ENCODE peak calls at places on chromosomes 12 and 14, in five cellular contexts. One of them, this sample, is unnamed.

GRCh38 chr12:645563-646071 is 17.6 kb downstream of the NINJ2 start:
- DNase-seq in DND-41: no peak
- DNase-seq in fibroblast of the aortic adventitia: peak
- DNase-seq in BE2C: no peak
- DNase-seq in WERI-Rb-1: no peak
- DNase-seq in this sample: no peak

GRCh38 chr12:69688021-69688420 is 11.1 kb downstream of the BEST3 start:
- DNase-seq in fibroblast of the aortic adventitia: peak
- DNase-seq in WERI-Rb-1: no peak
- DNase-seq in BE2C: no peak
- DNase-seq in DND-41: no peak
- DNase-seq in this sample: no peak

GRCh38 chr14:59565112-59565511 is 11.5 kb downstream of the CCDC175 start:
- DNase-seq in fibroblast of the aortic adventitia: no peak
- DNase-seq in WERI-Rb-1: no peak
- DNase-seq in DND-41: no peak
- DNase-seq in BE2C: no peak
- DNase-seq in this sample: no peak

GRCh38 chr14:92676448-92677086 is 71.9 kb downstream of the LGMN start:
- DNase-seq in DND-41: no peak
- DNase-seq in fibroblast of the aortic adventitia: no peak
- DNase-seq in WERI-Rb-1: no peak
- DNase-seq in BE2C: no peak
- DNase-seq in this sample: no peak

GRCh38 chr12:40224439-40225291 is at the start of gene LRRK2:
- DNase-seq in fibroblast of the aortic adventitia: peak
- DNase-seq in WERI-Rb-1: peak
- DNase-seq in DND-41: no peak
- DNase-seq in BE2C: peak
- DNase-seq in this sample: peak

GRCh38 chr12:52395761-52396434 is 10.2 kb downstream of the KRT82 start:
- DNase-seq in BE2C: no peak
- DNase-seq in DND-41: no peak
- DNase-seq in fibroblast of the aortic adventitia: peak
- DNase-seq in WERI-Rb-1: peak
- DNase-seq in this sample: no peak

GRCh38 chr12:89138048-89138852 is 214.1 kb downstream of the DUSP6 start:
- DNase-seq in fibroblast of the aortic adventitia: peak
- DNase-seq in WERI-Rb-1: no peak
- DNase-seq in DND-41: no peak
- DNase-seq in BE2C: no peak
- DNase-seq in this sample: no peak

GRCh38 chr12:106987846-106988245 is 900 bp upstream of the MTERF2 start:
- DNase-seq in fibroblast of the aortic adventitia: no peak
- DNase-seq in DND-41: no peak
- DNase-seq in BE2C: no peak
- DNase-seq in WERI-Rb-1: no peak
- DNase-seq in this sample: no peak

GRCh38 chr12:63766498-63766897 is 13.2 kb upstream of the RXYLT1 start:
- DNase-seq in DND-41: no peak
- DNase-seq in BE2C: no peak
- DNase-seq in WERI-Rb-1: no peak
- DNase-seq in fibroblast of the aortic adventitia: peak
- DNase-seq in this sample: no peak

GRCh38 chr12:25825494-25825893 is 133.0 kb upstream of the RASSF8 start:
- DNase-seq in BE2C: no peak
- DNase-seq in fibroblast of the aortic adventitia: peak
- DNase-seq in DND-41: no peak
- DNase-seq in WERI-Rb-1: no peak
- DNase-seq in this sample: no peak

GRCh38 chr14:66443158-66443695 is 42.9 kb upstream of the CCDC196 start:
- DNase-seq in WERI-Rb-1: no peak
- DNase-seq in BE2C: no peak
- DNase-seq in fibroblast of the aortic adventitia: no peak
- DNase-seq in DND-41: no peak
- DNase-seq in this sample: no peak

GRCh38 chr12:93378373-93379310 is 917 bp downstream of the NUDT4 start:
- DNase-seq in DND-41: peak
- DNase-seq in WERI-Rb-1: peak
- DNase-seq in BE2C: peak
- DNase-seq in fibroblast of the aortic adventitia: peak
- DNase-seq in this sample: peak

GRCh38 chr14:95044463-95045254 is 112.7 kb downstream of the DICER1 start:
- DNase-seq in fibroblast of the aortic adventitia: no peak
- DNase-seq in WERI-Rb-1: no peak
- DNase-seq in BE2C: no peak
- DNase-seq in DND-41: no peak
- DNase-seq in this sample: no peak

GRCh38 chr12:115230576-115230975 is 546.6 kb upstream of the TBX3 start:
- DNase-seq in DND-41: no peak
- DNase-seq in WERI-Rb-1: no peak
- DNase-seq in fibroblast of the aortic adventitia: no peak
- DNase-seq in BE2C: no peak
- DNase-seq in this sample: no peak

GRCh38 chr12:20280515-20280914 is 87.8 kb upstream of the PDE3A start:
- DNase-seq in BE2C: no peak
- DNase-seq in WERI-Rb-1: no peak
- DNase-seq in fibroblast of the aortic adventitia: peak
- DNase-seq in DND-41: no peak
- DNase-seq in this sample: no peak

GRCh38 chr12:11486623-11487444 is 91.5 kb upstream of the PRB2 start:
- DNase-seq in BE2C: peak
- DNase-seq in DND-41: peak
- DNase-seq in WERI-Rb-1: peak
- DNase-seq in fibroblast of the aortic adventitia: peak
- DNase-seq in this sample: peak

GRCh38 chr14:50955373-50956043 is 11.2 kb upstream of the PYGL start:
- DNase-seq in DND-41: peak
- DNase-seq in fibroblast of the aortic adventitia: peak
- DNase-seq in BE2C: peak
- DNase-seq in WERI-Rb-1: peak
- DNase-seq in this sample: peak

GRCh38 chr12:57237952-57238853 is 8.7 kb downstream of the SHMT2 start:
- DNase-seq in WERI-Rb-1: no peak
- DNase-seq in DND-41: no peak
- DNase-seq in BE2C: no peak
- DNase-seq in fibroblast of the aortic adventitia: no peak
- DNase-seq in this sample: no peak

GRCh38 chr12:7108042-7108927 is 729 bp downstream of the C1RL start:
- DNase-seq in fibroblast of the aortic adventitia: peak
- DNase-seq in BE2C: no peak
- DNase-seq in WERI-Rb-1: peak
- DNase-seq in DND-41: peak
- DNase-seq in this sample: no peak

GRCh38 chr14:90060312-90060964 is 1.4 kb upstream of the KCNK13 start:
- DNase-seq in DND-41: no peak
- DNase-seq in fibroblast of the aortic adventitia: peak
- DNase-seq in BE2C: peak
- DNase-seq in WERI-Rb-1: peak
- DNase-seq in this sample: no peak
- TF ChIP-seq CTCF in DND-41: no peak
- TF ChIP-seq CTCF in fibroblast of the aortic adventitia: peak
- TF ChIP-seq CTCF in BE2C: peak
- TF ChIP-seq CTCF in WERI-Rb-1: peak
- TF ChIP-seq CTCF in this sample: peak

GRCh38 chr12:21773263-21773741 is 1.2 kb downstream of the KCNJ8 start:
- DNase-seq in WERI-Rb-1: peak
- DNase-seq in BE2C: peak
- DNase-seq in DND-41: no peak
- DNase-seq in fibroblast of the aortic adventitia: peak
- DNase-seq in this sample: no peak
- H3K4me3 ChIP-seq in WERI-Rb-1: peak
- H3K4me3 ChIP-seq in BE2C: peak
- H3K4me3 ChIP-seq in DND-41: no peak
- H3K4me3 ChIP-seq in fibroblast of the aortic adventitia: peak
- H3K4me3 ChIP-seq in this sample: peak

DNA sequence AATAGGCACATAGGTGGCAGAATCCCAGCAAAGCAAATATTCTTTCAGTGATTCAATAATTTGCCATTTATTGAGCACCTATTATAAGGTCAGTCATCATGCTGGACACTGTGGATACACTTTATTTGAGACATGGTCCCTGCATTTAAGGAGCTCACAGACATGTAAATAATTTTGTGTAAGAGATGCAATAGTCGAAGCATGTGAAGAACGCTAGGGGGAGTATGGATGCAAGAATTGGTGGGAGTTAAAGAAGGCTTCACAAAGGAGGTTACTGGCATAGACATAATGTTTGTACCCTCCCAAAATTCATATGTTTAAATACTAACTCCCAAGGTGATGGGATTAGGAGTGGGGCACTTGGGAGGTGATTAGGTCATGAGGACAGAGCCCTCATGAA is 260.6 kb upstream of the GARIN6 start:
- DNase-seq in BE2C: no peak
- DNase-seq in WERI-Rb-1: no peak
- DNase-seq in DND-41: no peak
- DNase-seq in fibroblast of the aortic adventitia: peak
- DNase-seq in this sample: peak
- TF ChIP-seq CTCF in BE2C: no peak
- TF ChIP-seq CTCF in WERI-Rb-1: peak
- TF ChIP-seq CTCF in DND-41: peak
- TF ChIP-seq CTCF in fibroblast of the aortic adventitia: peak
- TF ChIP-seq CTCF in this sample: peak

GRCh38 chr14:104436047-104436531 is 143.5 kb upstream of the C14orf180 start:
- DNase-seq in WERI-Rb-1: no peak
- DNase-seq in DND-41: no peak
- DNase-seq in BE2C: peak
- DNase-seq in fibroblast of the aortic adventitia: no peak
- DNase-seq in this sample: no peak

GRCh38 chr14:104433401-104434213 is 146.0 kb upstream of the C14orf180 start:
- DNase-seq in DND-41: no peak
- DNase-seq in fibroblast of the aortic adventitia: no peak
- DNase-seq in BE2C: no peak
- DNase-seq in WERI-Rb-1: no peak
- DNase-seq in this sample: no peak

GRCh38 chr14:104434214-104435076 is 145.1 kb upstream of the C14orf180 start:
- DNase-seq in fibroblast of the aortic adventitia: no peak
- DNase-seq in DND-41: no peak
- DNase-seq in BE2C: no peak
- DNase-seq in WERI-Rb-1: no peak
- DNase-seq in this sample: no peak

GRCh38 chr14:104436741-104437701 is 142.5 kb upstream of the C14orf180 start:
- DNase-seq in fibroblast of the aortic adventitia: no peak
- DNase-seq in DND-41: no peak
- DNase-seq in WERI-Rb-1: no peak
- DNase-seq in BE2C: peak
- DNase-seq in this sample: no peak

GRCh38 chr14:104435147-104436046 is 144.2 kb upstream of the C14orf180 start:
- DNase-seq in DND-41: no peak
- DNase-seq in WERI-Rb-1: no peak
- DNase-seq in fibroblast of the aortic adventitia: no peak
- DNase-seq in BE2C: no peak
- DNase-seq in this sample: no peak
- H3K4me3 ChIP-seq in DND-41: no peak
- H3K4me3 ChIP-seq in WERI-Rb-1: no peak
- H3K4me3 ChIP-seq in fibroblast of the aortic adventitia: no peak
- H3K4me3 ChIP-seq in BE2C: no peak
- H3K4me3 ChIP-seq in this sample: no peak

This sample was measured in AG09309.